ENCODE peak calls at places on chromosomes 1 and 21, in four cellular contexts. Y is endothelial cell, T is AG04450, E is stomach. M is an unnamed sample.

GRCh38 chr1:9371391-9371935 is 78.8 kb downstream of the SPSB1 start:
- DNase-seq in Y (peak), E (peak), T (peak), M (no peak)

GRCh38 chr1:51344602-51345299 is 14.4 kb upstream of the TTC39A start:
- DNase-seq in E (peak), Y (peak), T (no peak), M (no peak)

GRCh38 chr21:30072496-30072895 is 94.1 kb downstream of the CLDN17 start:
- DNase-seq in E (peak), T (no peak), Y (peak), M (no peak)

GRCh38 chr1:125118147-125118993 is 3933.6 kb downstream of the SRGAP2C start:
- DNase-seq in Y (no peak), E (no peak), T (no peak), M (no peak)

GRCh38 chr1:201269900-201270410 is 13.4 kb upstream of the PKP1 start:
- DNase-seq in E (no peak), Y (no peak), T (no peak), M (peak)

GRCh38 chr1:171910786-171911185 is 69.5 kb downstream of the DNM3 start:
- DNase-seq in Y (no peak), E (no peak), T (no peak), M (no peak)

GRCh38 chr1:85865183-85865582 is 156.9 kb upstream of the ZNHIT6 start:
- DNase-seq in E (no peak), T (no peak), Y (no peak), M (no peak)

GRCh38 chr1:10753279-10753678 is 43.2 kb downstream of the CASZ1 start:
- DNase-seq in E (no peak), Y (no peak), T (no peak), M (no peak)

GRCh38 chr1:205943245-205943644 is at the start of gene SLC26A9:
- DNase-seq in T (no peak), Y (no peak), E (peak), M (no peak)

GRCh38 chr1:89780721-89781120 is 40.1 kb upstream of the LRRC8D start:
- DNase-seq in E (no peak), T (no peak), Y (no peak), M (no peak)

GRCh38 chr1:15423355-15424077 is 13.8 kb downstream of the EFHD2 start:
- DNase-seq in T (no peak), Y (no peak), E (no peak), M (no peak)

GRCh38 chr1:63590161-63590560 is 3.0 kb upstream of the PGM1 start:
- DNase-seq in E (no peak), Y (no peak), T (peak), M (no peak)

GRCh38 chr1:37449936-37450335 is 24.4 kb upstream of the ZC3H12A start:
- DNase-seq in E (no peak), T (no peak), Y (no peak), M (peak)

GRCh38 chr21:45479691-45480675 is 62.3 kb downstream of the SLC19A1 start:
- DNase-seq in Y (no peak), E (no peak), T (no peak), M (no peak)

GRCh38 chr1:162230096-162230495 is 146.6 kb downstream of the SPATA46 start:
- DNase-seq in T (no peak), Y (peak), E (peak), M (no peak)

GRCh38 chr1:167601442-167602380 is 28.3 kb upstream of the RCSD1 start:
- DNase-seq in T (no peak), E (peak), Y (no peak), M (peak)

GRCh38 chr1:174874337-174875053 is 125.3 kb upstream of the CACYBP start:
- DNase-seq in E (peak), Y (peak), T (no peak), M (peak)

GRCh38 chr21:43370888-43371570 is 55.9 kb downstream of the SIK1 start:
- DNase-seq in E (no peak), T (no peak), Y (no peak), M (no peak)

GRCh38 chr1:3899776-3900149 is 309 bp downstream of the C1orf174 start:
- DNase-seq in T (no peak), E (no peak), Y (peak), M (no peak)

GRCh38 chr1:61225478-61225877 is 143.1 kb downstream of the NFIA start:
- DNase-seq in Y (no peak), T (no peak), E (no peak), M (no peak)

GRCh38 chr21:37153193-37153934 is 80.3 kb downstream of the TTC3 start:
- DNase-seq in E (no peak), T (no peak), Y (no peak), M (no peak)

GRCh38 chr1:182527680-182528079 is 61.4 kb downstream of the RNASEL start:
- DNase-seq in Y (no peak), E (no peak), T (no peak), M (no peak)
- TF ChIP-seq CTCF in Y (no peak), E (no peak), T (no peak), M (no peak)

GRCh38 chr1:100671604-100672003 is 47.9 kb upstream of the VCAM1 start:
- DNase-seq in Y (no peak), E (no peak), T (peak), M (no peak)
- TF ChIP-seq CTCF in Y (no peak), E (no peak), T (peak), M (no peak)

GRCh38 chr1:39827201-39827600 is 38.5 kb upstream of the BMP8B start:
- DNase-seq in T (no peak), Y (no peak), E (no peak), M (no peak)
- TF ChIP-seq CTCF in T (peak), Y (no peak), E (no peak), M (no peak)

DNA sequence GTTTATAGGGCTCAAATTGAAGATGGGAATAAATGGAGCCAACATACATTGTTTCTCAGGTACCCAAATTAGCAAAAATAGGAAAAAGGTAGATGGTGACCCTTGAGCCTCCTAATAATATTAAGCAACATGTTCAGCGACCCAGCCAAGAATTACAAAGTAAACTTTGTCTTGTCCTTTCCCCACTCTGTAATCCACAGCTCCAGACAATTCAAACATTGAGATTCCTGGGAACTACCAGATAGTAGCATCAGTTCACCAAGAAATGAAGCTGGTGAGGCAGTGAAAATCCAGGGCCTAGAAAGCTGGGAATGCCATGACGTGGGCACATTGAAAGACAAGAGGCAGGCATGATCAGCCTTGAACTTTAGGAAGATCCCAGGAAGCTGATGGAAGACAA is 11.7 kb downstream of the HAO2 start:
- DNase-seq in E (no peak), T (no peak), Y (no peak), M (no peak)
- TF ChIP-seq CTCF in E (no peak), T (no peak), Y (no peak), M (no peak)

GRCh38 chr21:35932232-35932911 is 128.0 kb downstream of the SETD4 start:
- DNase-seq in E (no peak), T (peak), Y (no peak), M (peak)

GRCh38 chr21:35933466-35933865 is 126.9 kb downstream of the SETD4 start:
- DNase-seq in E (no peak), Y (no peak), T (no peak), M (peak)
- TF ChIP-seq CTCF in E (no peak), Y (no peak), T (peak), M (peak)

GRCh38 chr1:30707412-30708360 is 15.7 kb downstream of the MATN1 start:
- DNase-seq in Y (peak), E (peak), T (no peak), M (peak)
- TF ChIP-seq CTCF in Y (peak), E (peak), T (peak), M (peak)